ENCODE peak calls at places on chromosome 15, in six cellular contexts. G is AG08396; F is ureter; H is non-pigmented ciliary epithelial cell; U is T-helper 2 cell; W is central memory CD4-positive, alpha-beta T cell. S is an unnamed sample.

GRCh38 chr15:70236306-70237103 is 138.8 kb upstream of the TLE3 start:
- DNase-seq in G (peak), F (no peak), H (peak), U (no peak), W (no peak), S (no peak)

GRCh38 chr15:69462030-69462492 is 9.4 kb downstream of the RPLP1 start:
- DNase-seq in G (no peak), F (peak), H (no peak), U (no peak), W (no peak), S (peak)

GRCh38 chr15:25674948-25675347 is 188.2 kb downstream of the ATP10A start:
- DNase-seq in G (no peak), F (peak), H (no peak), U (no peak), W (no peak), S (peak)

GRCh38 chr15:49103676-49104075 is 51.7 kb downstream of the COPS2 start:
- DNase-seq in G (no peak), F (no peak), H (no peak), U (no peak), W (no peak), S (no peak)

GRCh38 chr15:65184944-65185717 is at the start of gene CLPX:
- DNase-seq in G (peak), F (peak), H (peak), U (peak), W (peak), S (peak)

GRCh38 chr15:65642588-65642987 is 20.9 kb downstream of the SLC24A1 start:
- DNase-seq in G (no peak), F (no peak), H (no peak), U (no peak), W (no peak), S (no peak)

GRCh38 chr15:48862705-48863104 is 15.2 kb upstream of the EID1 start:
- DNase-seq in G (no peak), F (no peak), H (no peak), U (no peak), W (no peak), S (no peak)

GRCh38 chr15:73857193-73857920 is 16.0 kb upstream of the TBC1D21 start:
- DNase-seq in G (no peak), F (no peak), H (no peak), U (no peak), W (no peak), S (no peak)

GRCh38 chr15:48358681-48359152 is 27.5 kb downstream of the DUT start:
- DNase-seq in G (no peak), F (no peak), H (no peak), U (no peak), W (no peak), S (no peak)

GRCh38 chr15:75750261-75751050 is 37.8 kb upstream of the CSPG4 start:
- DNase-seq in G (no peak), F (peak), H (no peak), U (no peak), W (no peak), S (no peak)

GRCh38 chr15:69074843-69075224 is 60.3 kb downstream of the NOX5 start:
- DNase-seq in G (no peak), F (no peak), H (no peak), U (no peak), W (no peak), S (no peak)

GRCh38 chr15:70437882-70438331 is 325.5 kb downstream of the UACA start:
- DNase-seq in G (no peak), F (no peak), H (no peak), U (no peak), W (no peak), S (no peak)

GRCh38 chr15:75929799-75930565 is 26.3 kb downstream of the FBXO22 start:
- DNase-seq in G (no peak), F (no peak), H (no peak), U (no peak), W (no peak), S (no peak)

GRCh38 chr15:59532770-59533379 is 78.7 kb upstream of the GCNT3 start:
- DNase-seq in G (peak), F (no peak), H (no peak), U (no peak), W (no peak), S (no peak)

GRCh38 chr15:100158368-100158767 is 183.4 kb downstream of the ADAMTS17 start:
- DNase-seq in G (no peak), F (no peak), H (no peak), U (no peak), W (no peak), S (no peak)

GRCh38 chr15:99976000-99976399 is 242.8 kb upstream of the LYSMD4 start:
- DNase-seq in G (no peak), F (no peak), H (no peak), U (no peak), W (no peak), S (no peak)

GRCh38 chr15:95175914-95176658 is 944.7 kb downstream of the MCTP2 start:
- DNase-seq in G (no peak), F (no peak), H (no peak), U (no peak), W (no peak), S (no peak)

GRCh38 chr15:67097893-67098740 is 32.7 kb downstream of the SMAD3 start:
- DNase-seq in G (no peak), F (no peak), H (no peak), U (no peak), W (peak), S (no peak)

GRCh38 chr15:34436126-34436955 is 1.3 kb downstream of the GOLGA8A start:
- DNase-seq in G (no peak), F (no peak), H (no peak), U (no peak), W (peak), S (no peak)

GRCh38 chr15:101394056-101394630 is 95.4 kb downstream of the PCSK6 start:
- DNase-seq in G (no peak), F (peak), H (no peak), U (no peak), W (no peak), S (no peak)

GRCh38 chr15:40787344-40787841 is 17.6 kb downstream of the C15orf62 start:
- DNase-seq in G (no peak), F (peak), H (peak), U (no peak), W (peak), S (no peak)

GRCh38 chr15:69531302-69532027 is 78.8 kb downstream of the RPLP1 start:
- DNase-seq in G (no peak), F (no peak), H (no peak), U (no peak), W (no peak), S (peak)